ENCODE peak calls at places on chromosomes 2 and 18, in seven cellular contexts. One of them, this sample, is unnamed.

GRCh38 chr18:26621161-26622026 is 73.0 kb upstream of the KCTD1 start:
- DNase-seq in AG10803: no peak
- DNase-seq in choroid plexus epithelial cell: peak; percentile 71
- DNase-seq in ovary: no peak
- DNase-seq in AG04449: no peak
- DNase-seq in WERI-Rb-1: peak; percentile 62
- DNase-seq in AG04450: no peak
- DNase-seq in this sample: peak; percentile 72

GRCh38 chr2:150586858-150587257 is 99.4 kb upstream of the RND3 start:
- DNase-seq in AG04450: no peak
- DNase-seq in AG04449: no peak
- DNase-seq in ovary: no peak
- DNase-seq in WERI-Rb-1: no peak
- DNase-seq in choroid plexus epithelial cell: peak; percentile 84
- DNase-seq in AG10803: peak; percentile 94
- DNase-seq in this sample: no peak

GRCh38 chr2:47195149-47195548 is 40.0 kb upstream of the STPG4 start:
- DNase-seq in choroid plexus epithelial cell: no peak
- DNase-seq in AG10803: peak; percentile 65
- DNase-seq in ovary: no peak
- DNase-seq in AG04450: no peak
- DNase-seq in AG04449: no peak
- DNase-seq in WERI-Rb-1: no peak
- DNase-seq in this sample: peak; percentile 69

GRCh38 chr2:220981926-220982325 is 590.2 kb downstream of the EPHA4 start:
- DNase-seq in choroid plexus epithelial cell: no peak
- DNase-seq in AG04450: no peak
- DNase-seq in ovary: no peak
- DNase-seq in AG10803: no peak
- DNase-seq in WERI-Rb-1: no peak
- DNase-seq in AG04449: no peak
- DNase-seq in this sample: no peak

GRCh38 chr2:179613701-179614100 is 247.7 kb downstream of the ZNF385B start:
- DNase-seq in AG04450: no peak
- DNase-seq in choroid plexus epithelial cell: peak; percentile 21
- DNase-seq in ovary: no peak
- DNase-seq in WERI-Rb-1: no peak
- DNase-seq in AG10803: peak; percentile 80
- DNase-seq in AG04449: no peak
- DNase-seq in this sample: no peak

GRCh38 chr2:12930382-12930781 is 213.6 kb downstream of the TRIB2 start:
- DNase-seq in choroid plexus epithelial cell: no peak
- DNase-seq in AG04449: no peak
- DNase-seq in AG10803: no peak
- DNase-seq in ovary: no peak
- DNase-seq in WERI-Rb-1: no peak
- DNase-seq in AG04450: no peak
- DNase-seq in this sample: no peak

GRCh38 chr2:195320416-195320973 is 336.5 kb upstream of the SLC39A10 start:
- DNase-seq in AG04449: no peak
- DNase-seq in AG10803: peak; percentile 3
- DNase-seq in choroid plexus epithelial cell: no peak
- DNase-seq in AG04450: no peak
- DNase-seq in WERI-Rb-1: no peak
- DNase-seq in ovary: no peak
- DNase-seq in this sample: no peak

GRCh38 chr2:46114981-46115380 is 182.2 kb upstream of the EPAS1 start:
- DNase-seq in choroid plexus epithelial cell: no peak
- DNase-seq in AG04449: no peak
- DNase-seq in WERI-Rb-1: peak; percentile 63
- DNase-seq in AG04450: no peak
- DNase-seq in ovary: no peak
- DNase-seq in AG10803: peak; percentile 3
- DNase-seq in this sample: no peak

GRCh38 chr2:97951155-97951670 is 44.5 kb downstream of the TMEM131 start:
- DNase-seq in AG04449: no peak
- DNase-seq in AG04450: no peak
- DNase-seq in WERI-Rb-1: no peak
- DNase-seq in ovary: no peak
- DNase-seq in choroid plexus epithelial cell: peak; percentile 11
- DNase-seq in AG10803: no peak
- DNase-seq in this sample: no peak

GRCh38 chr2:63861220-63861822 is 19.6 kb downstream of the UGP2 start:
- DNase-seq in AG04449: no peak
- DNase-seq in AG10803: peak; percentile 74
- DNase-seq in AG04450: no peak
- DNase-seq in ovary: peak; percentile 66
- DNase-seq in WERI-Rb-1: peak; percentile 60
- DNase-seq in choroid plexus epithelial cell: peak; percentile 85
- DNase-seq in this sample: peak; percentile 68

GRCh38 chr2:35591886-35592285 is 763.7 kb upstream of the CRIM1 start:
- DNase-seq in AG10803: no peak
- DNase-seq in AG04449: no peak
- DNase-seq in AG04450: no peak
- DNase-seq in choroid plexus epithelial cell: no peak
- DNase-seq in WERI-Rb-1: no peak
- DNase-seq in ovary: no peak
- DNase-seq in this sample: no peak

GRCh38 chr2:40190457-40190856 is 261.4 kb downstream of the SLC8A1 start:
- DNase-seq in AG04449: no peak
- DNase-seq in AG04450: no peak
- DNase-seq in AG10803: no peak
- DNase-seq in choroid plexus epithelial cell: no peak
- DNase-seq in ovary: no peak
- DNase-seq in WERI-Rb-1: no peak
- DNase-seq in this sample: no peak

GRCh38 chr2:231452799-231453508 is 11.3 kb downstream of the NCL start:
- DNase-seq in AG04450: no peak
- DNase-seq in AG10803: no peak
- DNase-seq in WERI-Rb-1: no peak
- DNase-seq in choroid plexus epithelial cell: peak; percentile 23
- DNase-seq in AG04449: no peak
- DNase-seq in ovary: no peak
- DNase-seq in this sample: no peak

GRCh38 chr18:49444599-49444998 is 15.8 kb downstream of the DYM start:
- DNase-seq in AG04450: no peak
- DNase-seq in AG04449: no peak
- DNase-seq in AG10803: peak; percentile 49
- DNase-seq in choroid plexus epithelial cell: no peak
- DNase-seq in ovary: no peak
- DNase-seq in WERI-Rb-1: no peak
- DNase-seq in this sample: no peak

GRCh38 chr2:25829828-25830227 is 48.5 kb downstream of the ASXL2 start:
- DNase-seq in AG04449: no peak
- DNase-seq in AG10803: no peak
- DNase-seq in WERI-Rb-1: no peak
- DNase-seq in choroid plexus epithelial cell: no peak
- DNase-seq in ovary: no peak
- DNase-seq in AG04450: no peak
- DNase-seq in this sample: no peak

GRCh38 chr2:38748391-38748790 is 2.8 kb downstream of the SRSF7 start:
- DNase-seq in WERI-Rb-1: no peak
- DNase-seq in AG10803: no peak
- DNase-seq in AG04450: no peak
- DNase-seq in choroid plexus epithelial cell: no peak
- DNase-seq in ovary: no peak
- DNase-seq in AG04449: no peak
- DNase-seq in this sample: no peak

GRCh38 chr2:240399419-240400318 is 35.8 kb upstream of the GPC1 start:
- DNase-seq in AG04449: no peak
- DNase-seq in AG10803: no peak
- DNase-seq in AG04450: no peak
- DNase-seq in choroid plexus epithelial cell: no peak
- DNase-seq in WERI-Rb-1: peak; percentile 3
- DNase-seq in ovary: no peak
- DNase-seq in this sample: no peak

GRCh38 chr2:47041891-47042684 is 113.0 kb downstream of the STPG4 start:
- DNase-seq in AG10803: no peak
- DNase-seq in AG04449: no peak
- DNase-seq in ovary: no peak
- DNase-seq in choroid plexus epithelial cell: no peak
- DNase-seq in WERI-Rb-1: no peak
- DNase-seq in AG04450: no peak
- DNase-seq in this sample: no peak

GRCh38 chr2:225120175-225120574 is 77.9 kb upstream of the DOCK10 start:
- DNase-seq in WERI-Rb-1: no peak
- DNase-seq in ovary: no peak
- DNase-seq in AG04449: no peak
- DNase-seq in AG04450: no peak
- DNase-seq in choroid plexus epithelial cell: no peak
- DNase-seq in AG10803: peak; percentile 67
- DNase-seq in this sample: no peak

GRCh38 chr18:35749701-35750100 is 168.2 kb downstream of the GALNT1 start:
- DNase-seq in WERI-Rb-1: no peak
- DNase-seq in ovary: no peak
- DNase-seq in choroid plexus epithelial cell: no peak
- DNase-seq in AG04449: no peak
- DNase-seq in AG10803: no peak
- DNase-seq in AG04450: no peak
- DNase-seq in this sample: no peak

GRCh38 chr2:191719261-191719660 is 41.3 kb downstream of the NABP1 start:
- DNase-seq in AG04449: no peak
- DNase-seq in choroid plexus epithelial cell: no peak
- DNase-seq in AG04450: no peak
- DNase-seq in ovary: no peak
- DNase-seq in AG10803: no peak
- DNase-seq in WERI-Rb-1: no peak
- DNase-seq in this sample: no peak

GRCh38 chr2:149703281-149703680 is 115.7 kb upstream of the MMADHC start:
- DNase-seq in AG10803: no peak
- DNase-seq in AG04449: no peak
- DNase-seq in choroid plexus epithelial cell: peak; percentile 11
- DNase-seq in AG04450: no peak
- DNase-seq in WERI-Rb-1: no peak
- DNase-seq in ovary: no peak
- DNase-seq in this sample: no peak

GRCh38 chr18:56869189-56869777 is 218.1 kb downstream of the WDR7 start:
- DNase-seq in AG04449: no peak
- DNase-seq in WERI-Rb-1: peak; percentile 30
- DNase-seq in AG10803: peak; percentile 78
- DNase-seq in AG04450: peak; percentile 41
- DNase-seq in choroid plexus epithelial cell: peak; percentile 86
- DNase-seq in ovary: no peak
- DNase-seq in this sample: peak; percentile 64

GRCh38 chr2:237202288-237203030 is 116.8 kb downstream of the COPS8 start:
- DNase-seq in AG10803: peak; percentile 41
- DNase-seq in ovary: peak; percentile 11
- DNase-seq in choroid plexus epithelial cell: no peak
- DNase-seq in AG04449: no peak
- DNase-seq in WERI-Rb-1: no peak
- DNase-seq in AG04450: no peak
- DNase-seq in this sample: no peak

GRCh38 chr2:143705108-143705686 is 576.0 kb downstream of the ARHGAP15 start:
- DNase-seq in AG04450: no peak
- DNase-seq in AG10803: peak; percentile 20
- DNase-seq in ovary: no peak
- DNase-seq in WERI-Rb-1: no peak
- DNase-seq in choroid plexus epithelial cell: peak; percentile 17
- DNase-seq in AG04449: peak; percentile 21
- DNase-seq in this sample: no peak

GRCh38 chr2:196479350-196479749 is 160.2 kb upstream of the CCDC150 start:
- DNase-seq in WERI-Rb-1: no peak
- DNase-seq in AG04450: no peak
- DNase-seq in choroid plexus epithelial cell: peak; percentile 54
- DNase-seq in AG10803: peak; percentile 93
- DNase-seq in ovary: no peak
- DNase-seq in AG04449: peak; percentile 77
- DNase-seq in this sample: no peak

GRCh38 chr18:37457337-37457736 is 108.3 kb downstream of the CELF4 start:
- DNase-seq in AG10803: no peak
- DNase-seq in WERI-Rb-1: no peak
- DNase-seq in ovary: no peak
- DNase-seq in choroid plexus epithelial cell: no peak
- DNase-seq in AG04450: no peak
- DNase-seq in AG04449: no peak
- DNase-seq in this sample: no peak

GRCh38 chr2:142170847-142171246 is 40.0 kb upstream of the LRP1B start:
- DNase-seq in AG10803: no peak
- DNase-seq in WERI-Rb-1: no peak
- DNase-seq in ovary: no peak
- DNase-seq in choroid plexus epithelial cell: no peak
- DNase-seq in AG04450: no peak
- DNase-seq in AG04449: no peak
- DNase-seq in this sample: no peak

GRCh38 chr2:142165790-142166189 is 35.0 kb upstream of the LRP1B start:
- DNase-seq in AG04450: peak; percentile 16
- DNase-seq in AG10803: peak; percentile 20
- DNase-seq in ovary: no peak
- DNase-seq in AG04449: no peak
- DNase-seq in WERI-Rb-1: peak; percentile 66
- DNase-seq in choroid plexus epithelial cell: peak; percentile 91
- DNase-seq in this sample: peak; percentile 61
- TF ChIP-seq CTCF in AG04450: peak; percentile 65
- TF ChIP-seq CTCF in AG10803: peak; percentile 28
- TF ChIP-seq CTCF in ovary: no peak
- TF ChIP-seq CTCF in AG04449: peak; percentile 37
- TF ChIP-seq CTCF in WERI-Rb-1: peak; percentile 66
- TF ChIP-seq CTCF in choroid plexus epithelial cell: peak; percentile 79
- TF ChIP-seq CTCF in this sample: peak; percentile 52

DNA sequence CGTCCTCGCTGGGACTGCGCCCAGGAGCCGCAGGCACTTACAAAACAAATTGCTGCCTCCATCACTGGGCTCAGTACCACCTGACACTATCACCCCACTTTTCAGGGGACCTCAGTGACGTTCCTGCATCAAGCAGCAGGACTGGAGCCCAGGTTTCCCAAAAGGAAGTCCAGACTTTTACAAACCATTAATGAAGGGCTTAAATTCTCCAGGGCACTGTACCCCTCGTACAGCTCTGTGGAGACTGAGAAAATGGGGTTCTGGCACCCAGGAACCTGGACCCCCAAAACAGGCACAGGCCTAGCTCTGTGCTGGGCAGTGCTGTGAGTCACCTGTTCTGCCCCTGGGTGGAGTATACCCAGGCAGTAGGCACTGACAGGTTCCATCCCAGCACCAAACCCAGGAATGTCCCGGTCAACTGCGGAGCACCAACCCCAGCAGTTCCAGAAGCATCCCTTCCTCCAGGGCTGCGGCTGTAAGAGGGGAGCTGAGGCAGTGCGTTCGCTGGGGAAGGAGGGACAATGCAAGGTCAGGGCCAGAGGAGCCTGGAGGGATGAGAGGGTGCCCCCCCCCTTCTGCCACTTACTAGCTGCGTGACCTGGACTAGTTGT is 24.6 kb upstream of the NOTO start:
- DNase-seq in AG04449: no peak
- DNase-seq in AG10803: no peak
- DNase-seq in choroid plexus epithelial cell: no peak
- DNase-seq in WERI-Rb-1: no peak
- DNase-seq in AG04450: no peak
- DNase-seq in ovary: no peak
- DNase-seq in this sample: no peak
- H3K4me3 ChIP-seq in AG04449: peak overlapping the region; percentile 33
- H3K4me3 ChIP-seq in AG10803: no peak overlapping the region
- H3K4me3 ChIP-seq in choroid plexus epithelial cell: no peak overlapping the region
- H3K4me3 ChIP-seq in WERI-Rb-1: peak overlapping the region; percentile 20
- H3K4me3 ChIP-seq in AG04450: no peak overlapping the region
- H3K4me3 ChIP-seq in ovary: no peak overlapping the region
- H3K4me3 ChIP-seq in this sample: no peak overlapping the region

GRCh38 chr2:6866239-6866745 is 585 bp upstream of the CMPK2 start:
- DNase-seq in choroid plexus epithelial cell: peak; percentile 72
- DNase-seq in AG04449: no peak
- DNase-seq in ovary: peak; percentile 48
- DNase-seq in AG04450: no peak
- DNase-seq in AG10803: no peak
- DNase-seq in WERI-Rb-1: peak; percentile 60
- DNase-seq in this sample: peak; percentile 66
- TF ChIP-seq CTCF in choroid plexus epithelial cell: peak; percentile 79
- TF ChIP-seq CTCF in AG04449: peak; percentile 29
- TF ChIP-seq CTCF in ovary: peak; percentile 27
- TF ChIP-seq CTCF in AG04450: peak; percentile 36
- TF ChIP-seq CTCF in AG10803: peak; percentile 37
- TF ChIP-seq CTCF in WERI-Rb-1: peak; percentile 80
- TF ChIP-seq CTCF in this sample: peak; percentile 73

GRCh38 chr18:2573408-2573807 is 2.1 kb downstream of the NDC80 start:
- DNase-seq in WERI-Rb-1: no peak
- DNase-seq in AG04450: no peak
- DNase-seq in AG10803: no peak
- DNase-seq in choroid plexus epithelial cell: peak; percentile 10
- DNase-seq in ovary: no peak
- DNase-seq in AG04449: no peak
- DNase-seq in this sample: no peak
- H3K4me3 ChIP-seq in WERI-Rb-1: peak overlapping the region; percentile 100
- H3K4me3 ChIP-seq in AG04450: peak overlapping the region; percentile 89
- H3K4me3 ChIP-seq in AG10803: peak overlapping the region; percentile 89
- H3K4me3 ChIP-seq in choroid plexus epithelial cell: no peak overlapping the region
- H3K4me3 ChIP-seq in ovary: no peak overlapping the region
- H3K4me3 ChIP-seq in AG04449: peak overlapping the region; percentile 67
- H3K4me3 ChIP-seq in this sample: no peak overlapping the region

This sample was measured in hepatocyte.